ENCODE peak calls at places on chromosomes 2 and 18, in five cellular contexts. X is HCT116, C is SK-N-SH, H is K562, G is HepG2. Y is an unnamed sample.

GRCh38 chr2:158990397-158991209 is 22.2 kb downstream of the TANC1 start:
- DNase-seq in H (no peak), G (no peak), C (no peak), X (no peak), Y (no peak)

GRCh38 chr2:211875488-211875887 is 663.1 kb downstream of the ERBB4 start:
- DNase-seq in X (no peak), G (no peak), C (no peak), H (no peak), Y (no peak)

GRCh38 chr18:75471850-75472249 is 44.3 kb upstream of the SMIM21 start:
- DNase-seq in G (no peak), X (no peak), H (no peak), C (no peak), Y (no peak)

GRCh38 chr18:45730832-45731545 is 7.0 kb downstream of the SLC14A1 start:
- DNase-seq in C (no peak), H (no peak), G (no peak), X (no peak), Y (no peak)

GRCh38 chr2:69386789-69387734 is at the start of gene GFPT1:
- DNase-seq in G (peak; percentile 90), C (peak; percentile 97), X (peak; percentile 65), H (peak; percentile 94), Y (peak; percentile 77)

GRCh38 chr18:55488473-55488872 is 99.5 kb downstream of the TCF4 start:
- DNase-seq in C (no peak), X (no peak), H (no peak), G (no peak), Y (peak; percentile 32)

GRCh38 chr2:27501042-27501441 is 4.4 kb downstream of the GCKR start:
- DNase-seq in H (no peak), G (no peak), C (no peak), X (no peak), Y (no peak)

GRCh38 chr2:20182241-20182931 is 42.5 kb downstream of the SDC1 start:
- DNase-seq in G (no peak), X (no peak), H (peak; percentile 75), C (no peak), Y (no peak)

GRCh38 chr18:50396005-50396404 is 21.2 kb downstream of the SKA1 start:
- DNase-seq in G (no peak), C (no peak), H (peak; percentile 51), X (no peak), Y (no peak)

GRCh38 chr18:50395093-50395492 is 20.2 kb downstream of the SKA1 start:
- DNase-seq in H (no peak), X (no peak), G (no peak), C (no peak), Y (no peak)

GRCh38 chr18:50397023-50397422 is 22.2 kb downstream of the SKA1 start:
- DNase-seq in X (no peak), C (no peak), G (no peak), H (no peak), Y (no peak)

GRCh38 chr18:50398099-50398498 is 23.3 kb downstream of the SKA1 start:
- DNase-seq in C (no peak), G (no peak), H (no peak), X (no peak), Y (no peak)

GRCh38 chr18:50393802-50394201 is 19.0 kb downstream of the SKA1 start:
- DNase-seq in H (no peak), G (peak; percentile 81), X (no peak), C (no peak), Y (no peak)
- TF ChIP-seq YY1 in H (no peak), G (no peak), X (no peak), C (no peak), Y (no peak)

GRCh38 chr2:38407111-38407682 is 30.1 kb upstream of the ATL2 start:
- DNase-seq in C (no peak), X (no peak), G (peak; percentile 86), H (no peak), Y (no peak)
- H3K4me3 ChIP-seq in C (no peak overlapping the region), X (no peak overlapping the region), G (peak overlapping the region; percentile 56), H (no peak overlapping the region), Y (no peak overlapping the region)

DNA sequence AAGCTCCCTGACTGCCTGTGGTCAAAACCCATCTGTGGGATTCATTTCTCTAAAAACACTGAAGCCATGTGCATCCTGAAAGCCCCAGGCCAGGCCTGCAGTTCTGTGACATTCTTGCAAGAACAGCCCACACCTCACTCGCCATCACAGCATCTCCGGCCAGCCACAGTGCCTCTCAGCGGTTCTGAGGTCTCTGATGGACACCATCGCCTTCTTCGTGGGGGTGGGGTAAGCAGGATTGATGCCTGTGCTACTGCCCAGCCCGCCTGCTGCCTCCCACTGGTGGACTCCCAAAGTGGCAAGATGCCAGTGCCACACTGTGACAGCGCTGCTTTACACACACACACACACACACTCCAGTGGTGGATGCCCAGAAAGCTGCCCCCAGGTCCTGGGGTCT is 5.2 kb upstream of the PRLH start:
- DNase-seq in H (no peak), G (no peak), C (no peak), X (no peak), Y (no peak)
- TF ChIP-seq YY1 in H (no peak), G (no peak), C (no peak), X (no peak), Y (no peak)

GRCh38 chr18:80245781-80246655 is 1.3 kb downstream of the PARD6G start:
- DNase-seq in C (peak; percentile 92), X (no peak), H (no peak), G (no peak), Y (no peak)
- H3K4me3 ChIP-seq in C (peak overlapping the region; percentile 81), X (peak overlapping the region; percentile 78), H (no peak overlapping the region), G (peak overlapping the region; percentile 87), Y (peak overlapping the region; percentile 64)

GRCh38 chr2:4674007-4674406 is 970.6 kb downstream of the DCDC2C start:
- DNase-seq in H (no peak), X (no peak), G (no peak), C (no peak), Y (no peak)

GRCh38 chr2:4675295-4675694 is 971.9 kb downstream of the DCDC2C start:
- DNase-seq in G (no peak), H (no peak), C (no peak), X (no peak), Y (no peak)

GRCh38 chr2:4670331-4670730 is 967.0 kb downstream of the DCDC2C start:
- DNase-seq in X (no peak), G (no peak), H (no peak), C (no peak), Y (no peak)

GRCh38 chr2:4668381-4668780 is 965.0 kb downstream of the DCDC2C start:
- DNase-seq in C (no peak), H (no peak), X (no peak), G (no peak), Y (no peak)

DNA sequence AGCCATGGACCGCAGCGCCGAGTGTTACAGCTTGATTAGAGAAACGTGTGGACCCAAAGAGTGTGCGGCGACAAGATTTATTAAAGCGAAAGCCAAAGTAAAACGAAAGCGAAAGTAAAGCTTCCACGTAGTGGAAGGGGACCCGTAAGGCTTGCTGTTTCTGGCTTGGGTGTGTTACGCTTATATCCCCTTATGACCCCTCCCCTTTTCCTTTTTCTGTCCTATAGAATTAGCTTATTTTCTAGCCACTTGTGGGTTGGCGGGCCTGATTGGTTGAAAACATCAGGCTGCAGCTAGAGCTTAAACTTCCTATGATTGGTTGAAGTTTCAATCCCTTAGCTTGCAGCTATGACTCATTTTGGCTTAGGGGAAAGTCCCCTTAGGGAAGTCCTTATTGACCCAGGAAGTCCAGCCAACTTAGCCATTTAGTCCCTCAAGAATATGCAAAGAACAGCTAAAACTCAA is 969.7 kb downstream of the DCDC2C start:
- DNase-seq in G (peak; percentile 78), H (peak; percentile 15), C (no peak), X (no peak), Y (no peak)
- TF ChIP-seq YY1 in G (no peak), H (no peak), C (no peak), X (no peak), Y (no peak)

GRCh38 chr2:239119346-239120126 is 271.7 kb downstream of the TWIST2 start:
- DNase-seq in X (no peak), C (no peak), H (no peak), G (no peak), Y (no peak)

GRCh38 chr2:239121600-239122012 is 273.7 kb downstream of the TWIST2 start:
- DNase-seq in G (no peak), H (no peak), X (no peak), C (peak; percentile 70), Y (no peak)

GRCh38 chr2:239118675-239119211 is 270.9 kb downstream of the TWIST2 start:
- DNase-seq in X (no peak), C (no peak), H (no peak), G (no peak), Y (no peak)

GRCh38 chr2:239122711-239123110 is 274.8 kb downstream of the TWIST2 start:
- DNase-seq in X (no peak), H (no peak), C (no peak), G (no peak), Y (no peak)

DNA sequence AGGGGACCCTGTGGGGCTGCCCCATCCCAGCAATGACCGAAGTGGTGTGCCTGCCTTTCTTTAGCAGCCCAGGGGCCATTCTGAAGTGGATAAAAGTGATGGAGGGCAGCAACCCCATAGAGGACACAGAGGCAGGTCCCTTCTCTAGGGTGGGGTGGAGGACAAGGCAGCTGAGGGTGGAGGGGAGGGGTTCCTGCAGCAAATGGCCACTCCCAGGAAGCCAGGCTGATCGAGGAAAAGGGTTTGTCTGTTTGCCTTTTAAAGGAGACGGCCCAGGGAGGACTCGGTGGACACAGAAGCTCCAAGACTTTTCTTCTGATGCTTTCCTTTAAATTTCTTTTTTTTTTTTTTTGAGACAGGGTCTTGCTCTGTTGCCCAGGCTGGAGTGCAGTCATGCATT is 272.8 kb downstream of the TWIST2 start:
- DNase-seq in C (no peak), H (peak; percentile 9), X (no peak), G (no peak), Y (no peak)
- H3K4me3 ChIP-seq in C (no peak overlapping the region), H (no peak overlapping the region), X (no peak overlapping the region), G (no peak overlapping the region), Y (no peak overlapping the region)

Y was measured in NT2/D1.